ENCODE peak calls at places on chromosomes 11 and 22, in seven cellular contexts. V is NCI-H82, D is ACHN, H is C1 segment of cervical spinal cord, L is HTR-8/SVneo, O is HCEC 1CT, R is tibial nerve. U is an unnamed sample.

GRCh38 chr11:21066030-21066429 is 396.6 kb downstream of the NELL1 start:
- DNase-seq in V (no peak), D (no peak), H (no peak), L (no peak), O (no peak), R (no peak), U (no peak)

GRCh38 chr11:65391007-65391406 is 4.6 kb downstream of the FRMD8 start:
- DNase-seq in V (no peak), D (no peak), H (no peak), L (no peak), O (no peak), R (no peak), U (no peak)

GRCh38 chr11:117703209-117703608 is 93.8 kb downstream of the DSCAML1 start:
- DNase-seq in V (no peak), D (no peak), H (no peak), L (no peak), O (no peak), R (no peak), U (no peak)

GRCh38 chr22:22751043-22751603 is 106.7 kb downstream of the GGTLC2 start:
- DNase-seq in V (no peak), D (no peak), H (no peak), L (no peak), O (no peak), R (no peak), U (no peak)

GRCh38 chr22:23397618-23398567 is 182.2 kb downstream of the IGLL1 start:
- DNase-seq in V (no peak), D (no peak), H (no peak), L (no peak), O (no peak), R (no peak), U (no peak)

GRCh38 chr22:32810241-32811133 is 9.0 kb downstream of the TIMP3 start:
- DNase-seq in V (peak), D (no peak), H (no peak), L (no peak), O (no peak), R (no peak), U (no peak)

GRCh38 chr11:111357150-111358037 is 21.7 kb downstream of the POU2AF1 start:
- DNase-seq in V (no peak), D (no peak), H (no peak), L (no peak), O (no peak), R (no peak), U (no peak)

GRCh38 chr22:42367980-42368378 is 64.2 kb downstream of the NFAM1 start:
- DNase-seq in V (no peak), D (no peak), H (no peak), L (no peak), O (no peak), R (no peak), U (no peak)

GRCh38 chr22:32052259-32052658 is 9.2 kb downstream of the SLC5A1 start:
- DNase-seq in V (no peak), D (no peak), H (no peak), L (no peak), O (no peak), R (no peak), U (no peak)

GRCh38 chr11:76493626-76494539 is 49.1 kb downstream of the EMSY start:
- DNase-seq in V (no peak), D (no peak), H (no peak), L (no peak), O (no peak), R (no peak), U (no peak)